ENCODE peak calls at places on chromosomes 2 and 18, in nine cellular contexts. One of them, this sample, is unnamed.

GRCh38 chr18:23994361-23994902 is 20.1 kb upstream of the TTC39C start:
- DNase-seq in K562: no peak
- DNase-seq in neural progenitor cell: peak
- DNase-seq in GM23338: peak
- DNase-seq in fibroblast of lung: peak
- DNase-seq in mammary epithelial cell: peak
- DNase-seq in endothelial cell of umbilical vein: peak
- DNase-seq in A673: peak
- DNase-seq in hepatocyte: peak
- DNase-seq in this sample: peak

GRCh38 chr18:57925706-57926105 is 118.3 kb upstream of the NEDD4L start:
- DNase-seq in K562: no peak
- DNase-seq in neural progenitor cell: no peak
- DNase-seq in GM23338: no peak
- DNase-seq in fibroblast of lung: peak
- DNase-seq in mammary epithelial cell: peak
- DNase-seq in endothelial cell of umbilical vein: peak
- DNase-seq in A673: peak
- DNase-seq in hepatocyte: no peak
- DNase-seq in this sample: peak

GRCh38 chr2:170660406-170660805 is 54.7 kb upstream of the SP5 start:
- DNase-seq in K562: no peak
- DNase-seq in neural progenitor cell: no peak
- DNase-seq in GM23338: no peak
- DNase-seq in fibroblast of lung: peak
- DNase-seq in mammary epithelial cell: no peak
- DNase-seq in endothelial cell of umbilical vein: peak
- DNase-seq in A673: no peak
- DNase-seq in hepatocyte: no peak
- DNase-seq in this sample: no peak

GRCh38 chr2:207871506-207871905 is 101.8 kb upstream of the FZD5 start:
- DNase-seq in K562: no peak
- DNase-seq in neural progenitor cell: no peak
- DNase-seq in GM23338: no peak
- DNase-seq in fibroblast of lung: no peak
- DNase-seq in mammary epithelial cell: no peak
- DNase-seq in endothelial cell of umbilical vein: no peak
- DNase-seq in A673: no peak
- DNase-seq in hepatocyte: no peak
- DNase-seq in this sample: no peak

GRCh38 chr2:233094614-233095013 is 34.5 kb downstream of the INPP5D start:
- DNase-seq in K562: no peak
- DNase-seq in neural progenitor cell: no peak
- DNase-seq in GM23338: no peak
- DNase-seq in fibroblast of lung: no peak
- DNase-seq in mammary epithelial cell: no peak
- DNase-seq in endothelial cell of umbilical vein: no peak
- DNase-seq in A673: peak
- DNase-seq in hepatocyte: no peak
- DNase-seq in this sample: no peak

GRCh38 chr18:55001625-55002024 is 42.4 kb upstream of the CCDC68 start:
- DNase-seq in K562: no peak
- DNase-seq in neural progenitor cell: no peak
- DNase-seq in GM23338: peak
- DNase-seq in fibroblast of lung: no peak
- DNase-seq in mammary epithelial cell: no peak
- DNase-seq in endothelial cell of umbilical vein: peak
- DNase-seq in A673: no peak
- DNase-seq in hepatocyte: peak
- DNase-seq in this sample: no peak

GRCh38 chr18:3547891-3548615 is 98.1 kb downstream of the TGIF1 start:
- DNase-seq in K562: no peak
- DNase-seq in neural progenitor cell: no peak
- DNase-seq in GM23338: no peak
- DNase-seq in fibroblast of lung: no peak
- DNase-seq in mammary epithelial cell: no peak
- DNase-seq in endothelial cell of umbilical vein: no peak
- DNase-seq in A673: no peak
- DNase-seq in hepatocyte: no peak
- DNase-seq in this sample: peak

GRCh38 chr2:237727363-237727762 is 71.2 kb upstream of the RBM44 start:
- DNase-seq in K562: no peak
- DNase-seq in neural progenitor cell: no peak
- DNase-seq in GM23338: no peak
- DNase-seq in fibroblast of lung: no peak
- DNase-seq in mammary epithelial cell: peak
- DNase-seq in endothelial cell of umbilical vein: no peak
- DNase-seq in A673: no peak
- DNase-seq in hepatocyte: no peak
- DNase-seq in this sample: peak

GRCh38 chr2:64770781-64771334 is 117.1 kb upstream of the SERTAD2 start:
- DNase-seq in K562: peak
- DNase-seq in neural progenitor cell: no peak
- DNase-seq in GM23338: no peak
- DNase-seq in fibroblast of lung: peak
- DNase-seq in mammary epithelial cell: peak
- DNase-seq in endothelial cell of umbilical vein: no peak
- DNase-seq in A673: no peak
- DNase-seq in hepatocyte: peak
- DNase-seq in this sample: peak

GRCh38 chr2:56008661-56009411 is 85.3 kb upstream of the EFEMP1 start:
- DNase-seq in K562: no peak
- DNase-seq in neural progenitor cell: peak
- DNase-seq in GM23338: peak
- DNase-seq in fibroblast of lung: peak
- DNase-seq in mammary epithelial cell: peak
- DNase-seq in endothelial cell of umbilical vein: peak
- DNase-seq in A673: peak
- DNase-seq in hepatocyte: peak
- DNase-seq in this sample: peak

GRCh38 chr2:11562476-11562875 is 28.6 kb downstream of the GREB1 start:
- DNase-seq in K562: no peak
- DNase-seq in neural progenitor cell: no peak
- DNase-seq in GM23338: no peak
- DNase-seq in fibroblast of lung: no peak
- DNase-seq in mammary epithelial cell: no peak
- DNase-seq in endothelial cell of umbilical vein: no peak
- DNase-seq in A673: no peak
- DNase-seq in hepatocyte: no peak
- DNase-seq in this sample: no peak

GRCh38 chr2:192604295-192604694 is 409.6 kb upstream of the TMEFF2 start:
- DNase-seq in K562: no peak
- DNase-seq in neural progenitor cell: peak
- DNase-seq in GM23338: peak
- DNase-seq in fibroblast of lung: no peak
- DNase-seq in mammary epithelial cell: no peak
- DNase-seq in endothelial cell of umbilical vein: no peak
- DNase-seq in A673: no peak
- DNase-seq in hepatocyte: no peak
- DNase-seq in this sample: no peak

GRCh38 chr2:150358468-150358807 is 129.0 kb downstream of the RND3 start:
- DNase-seq in K562: no peak
- DNase-seq in neural progenitor cell: no peak
- DNase-seq in GM23338: no peak
- DNase-seq in fibroblast of lung: no peak
- DNase-seq in mammary epithelial cell: no peak
- DNase-seq in endothelial cell of umbilical vein: no peak
- DNase-seq in A673: no peak
- DNase-seq in hepatocyte: no peak
- DNase-seq in this sample: no peak

GRCh38 chr2:3198119-3198518 is 179.5 kb downstream of the EIPR1 start:
- DNase-seq in K562: no peak
- DNase-seq in neural progenitor cell: peak
- DNase-seq in GM23338: peak
- DNase-seq in fibroblast of lung: no peak
- DNase-seq in mammary epithelial cell: no peak
- DNase-seq in endothelial cell of umbilical vein: no peak
- DNase-seq in A673: no peak
- DNase-seq in hepatocyte: no peak
- DNase-seq in this sample: no peak

GRCh38 chr2:66985901-66986300 is 411.2 kb upstream of the ETAA1 start:
- DNase-seq in K562: no peak
- DNase-seq in neural progenitor cell: no peak
- DNase-seq in GM23338: no peak
- DNase-seq in fibroblast of lung: peak
- DNase-seq in mammary epithelial cell: no peak
- DNase-seq in endothelial cell of umbilical vein: no peak
- DNase-seq in A673: no peak
- DNase-seq in hepatocyte: no peak
- DNase-seq in this sample: no peak

GRCh38 chr2:10538224-10538894 is 90.2 kb upstream of the ODC1 start:
- DNase-seq in K562: no peak
- DNase-seq in neural progenitor cell: no peak
- DNase-seq in GM23338: no peak
- DNase-seq in fibroblast of lung: peak
- DNase-seq in mammary epithelial cell: peak
- DNase-seq in endothelial cell of umbilical vein: no peak
- DNase-seq in A673: no peak
- DNase-seq in hepatocyte: no peak
- DNase-seq in this sample: peak

DNA sequence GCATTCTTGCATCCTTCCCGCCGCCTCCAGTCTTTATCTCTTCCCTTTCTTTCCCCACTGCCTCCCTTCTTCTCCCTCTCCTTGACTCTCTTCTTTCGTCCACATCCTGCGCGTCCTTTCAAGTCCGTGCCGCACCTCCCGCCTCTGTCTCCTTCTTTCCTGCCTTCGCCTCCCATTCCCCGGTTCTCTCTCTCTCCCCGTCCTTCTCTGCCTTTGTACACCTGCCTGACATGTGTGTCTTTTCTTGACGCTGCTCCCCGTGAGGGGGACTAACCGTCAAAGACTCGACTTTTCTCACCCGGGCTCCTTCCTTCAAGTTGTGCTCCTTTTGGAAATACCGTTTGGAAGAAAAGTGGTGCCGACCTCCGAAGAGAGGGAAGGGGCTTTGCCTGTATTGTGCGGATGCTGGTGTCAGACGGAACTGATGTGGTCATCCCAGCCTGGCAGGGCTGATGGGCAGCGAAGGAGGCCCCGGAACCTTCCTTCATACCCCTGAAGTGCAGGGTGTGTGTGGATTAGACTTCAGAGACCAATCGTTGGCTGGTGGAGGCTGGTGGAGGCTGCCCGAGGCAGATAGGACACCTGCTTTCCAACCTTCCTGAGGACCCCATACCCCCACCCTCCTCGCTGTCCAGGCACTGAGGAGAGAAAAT is 898 bp downstream of the TMEM178A start:
- DNase-seq in K562: no peak
- DNase-seq in neural progenitor cell: peak
- DNase-seq in GM23338: peak
- DNase-seq in fibroblast of lung: no peak
- DNase-seq in mammary epithelial cell: no peak
- DNase-seq in endothelial cell of umbilical vein: no peak
- DNase-seq in A673: peak
- DNase-seq in hepatocyte: no peak
- DNase-seq in this sample: peak
- TF ChIP-seq EZH2 in K562: peak
- TF ChIP-seq EZH2 in neural progenitor cell: peak
- TF ChIP-seq EZH2 in GM23338: peak
- TF ChIP-seq EZH2 in fibroblast of lung: peak
- TF ChIP-seq EZH2 in mammary epithelial cell: peak
- TF ChIP-seq EZH2 in endothelial cell of umbilical vein: peak
- TF ChIP-seq EZH2 in A673: peak
- TF ChIP-seq EZH2 in hepatocyte: peak
- TF ChIP-seq EZH2 in this sample: peak

GRCh38 chr2:230952226-230952956 is 27.3 kb upstream of the GPR55 start:
- DNase-seq in K562: no peak
- DNase-seq in neural progenitor cell: no peak
- DNase-seq in GM23338: no peak
- DNase-seq in fibroblast of lung: no peak
- DNase-seq in mammary epithelial cell: no peak
- DNase-seq in endothelial cell of umbilical vein: no peak
- DNase-seq in A673: no peak
- DNase-seq in hepatocyte: no peak
- DNase-seq in this sample: no peak
- TF ChIP-seq EZH2 in K562: no peak
- TF ChIP-seq EZH2 in neural progenitor cell: no peak
- TF ChIP-seq EZH2 in GM23338: no peak
- TF ChIP-seq EZH2 in fibroblast of lung: no peak
- TF ChIP-seq EZH2 in mammary epithelial cell: no peak
- TF ChIP-seq EZH2 in endothelial cell of umbilical vein: no peak
- TF ChIP-seq EZH2 in A673: no peak
- TF ChIP-seq EZH2 in hepatocyte: no peak
- TF ChIP-seq EZH2 in this sample: no peak

GRCh38 chr2:218995561-218995960 is 2.3 kb upstream of the CRYBA2 start:
- DNase-seq in K562: no peak
- DNase-seq in neural progenitor cell: no peak
- DNase-seq in GM23338: no peak
- DNase-seq in fibroblast of lung: no peak
- DNase-seq in mammary epithelial cell: no peak
- DNase-seq in endothelial cell of umbilical vein: no peak
- DNase-seq in A673: no peak
- DNase-seq in hepatocyte: no peak
- DNase-seq in this sample: no peak
- TF ChIP-seq EZH2 in K562: no peak
- TF ChIP-seq EZH2 in neural progenitor cell: peak
- TF ChIP-seq EZH2 in GM23338: no peak
- TF ChIP-seq EZH2 in fibroblast of lung: no peak
- TF ChIP-seq EZH2 in mammary epithelial cell: no peak
- TF ChIP-seq EZH2 in endothelial cell of umbilical vein: no peak
- TF ChIP-seq EZH2 in A673: no peak
- TF ChIP-seq EZH2 in hepatocyte: no peak
- TF ChIP-seq EZH2 in this sample: no peak

GRCh38 chr18:69956655-69957054 is 9.0 kb upstream of the CD226 start:
- DNase-seq in K562: peak
- DNase-seq in neural progenitor cell: peak
- DNase-seq in GM23338: no peak
- DNase-seq in fibroblast of lung: no peak
- DNase-seq in mammary epithelial cell: no peak
- DNase-seq in endothelial cell of umbilical vein: peak
- DNase-seq in A673: no peak
- DNase-seq in hepatocyte: no peak
- DNase-seq in this sample: no peak
- TF ChIP-seq EZH2 in K562: no peak
- TF ChIP-seq EZH2 in neural progenitor cell: no peak
- TF ChIP-seq EZH2 in GM23338: no peak
- TF ChIP-seq EZH2 in fibroblast of lung: no peak
- TF ChIP-seq EZH2 in mammary epithelial cell: no peak
- TF ChIP-seq EZH2 in endothelial cell of umbilical vein: no peak
- TF ChIP-seq EZH2 in A673: no peak
- TF ChIP-seq EZH2 in hepatocyte: no peak
- TF ChIP-seq EZH2 in this sample: no peak